ENCODE peak calls at places on chromosomes 12 and 14, in five cellular contexts. B, F, C, K and R are unnamed samples.

GRCh38 chr14:79186523-79186922 is 1016.4 kb downstream of the NRXN3 start:
- DNase-seq in K (peak), C (peak), F (peak), B (no peak), R (no peak)

GRCh38 chr14:92951912-92952471 is 29.0 kb downstream of the CHGA start:
- DNase-seq in F (peak), K (peak), C (peak), B (peak), R (peak)

GRCh38 chr12:75979181-75979580 is 52.4 kb downstream of the PHLDA1 start:
- DNase-seq in K (peak), B (no peak), F (no peak), C (peak), R (no peak)

GRCh38 chr12:6970096-6970527 is 352 bp downstream of the PHB2 start:
- DNase-seq in F (peak), K (no peak), B (no peak), C (no peak), R (no peak)

GRCh38 chr12:4307593-4308333 is 13.2 kb upstream of the TIGAR start:
- DNase-seq in C (peak), F (peak), B (peak), K (peak), R (peak)

GRCh38 chr12:70236990-70237389 is 6.2 kb upstream of the CNOT2 start:
- DNase-seq in C (no peak), B (peak), K (no peak), F (peak), R (no peak)

GRCh38 chr14:50524731-50525510 is 7.4 kb downstream of the MAP4K5 start:
- DNase-seq in C (no peak), K (no peak), F (no peak), B (no peak), R (no peak)

GRCh38 chr12:55258288-55258687 is 13.9 kb downstream of the OR6C74 start:
- DNase-seq in B (no peak), C (no peak), K (no peak), F (peak), R (no peak)

GRCh38 chr12:24913953-24914352 is 34.9 kb downstream of the BCAT1 start:
- DNase-seq in F (no peak), B (no peak), K (no peak), C (no peak), R (no peak)

GRCh38 chr12:28343687-28344086 is 153.4 kb downstream of the CCDC91 start:
- DNase-seq in F (no peak), C (no peak), B (no peak), K (no peak), R (no peak)

GRCh38 chr14:71932229-71932951 is at the start of gene RGS6:
- DNase-seq in B (peak), K (no peak), C (no peak), F (peak), R (peak)

GRCh38 chr14:102633906-102634595 is 41.6 kb downstream of the RCOR1 start:
- DNase-seq in K (no peak), F (no peak), B (no peak), C (no peak), R (no peak)

GRCh38 chr12:53596920-53597363 is 29.2 kb downstream of the ATF7 start:
- DNase-seq in K (peak), B (no peak), F (peak), C (peak), R (no peak)

GRCh38 chr12:94676011-94676709 is 25.8 kb upstream of the TMCC3 start:
- DNase-seq in K (no peak), B (no peak), C (no peak), F (peak), R (no peak)

GRCh38 chr14:73283592-73284379 is 46.5 kb downstream of the PAPLN start:
- DNase-seq in K (peak), F (peak), B (peak), C (no peak), R (peak)

GRCh38 chr12:114729731-114730130 is 45.8 kb upstream of the TBX3 start:
- DNase-seq in K (peak), F (no peak), C (peak), B (no peak), R (no peak)

GRCh38 chr14:54695196-54695595 is 128.3 kb downstream of the SAMD4A start:
- DNase-seq in F (no peak), K (no peak), C (no peak), B (no peak), R (no peak)

GRCh38 chr14:70032447-70032846 is 153.2 kb downstream of the SMOC1 start:
- DNase-seq in B (no peak), C (no peak), F (peak), K (no peak), R (peak)

GRCh38 chr14:46691819-46692218 is 40.2 kb upstream of the RPL10L start:
- DNase-seq in C (no peak), B (no peak), K (no peak), F (no peak), R (no peak)

GRCh38 chr12:26277511-26278246 is 82.3 kb downstream of the SSPN start:
- DNase-seq in F (no peak), K (no peak), B (no peak), C (peak), R (no peak)

GRCh38 chr12:130120012-130120805 is 42.1 kb upstream of the FZD10 start:
- DNase-seq in K (no peak), F (no peak), B (no peak), C (no peak), R (no peak)

GRCh38 chr14:72613975-72614319 is 280.0 kb downstream of the DPF3 start:
- DNase-seq in C (no peak), F (no peak), B (no peak), K (no peak), R (no peak)

GRCh38 chr12:117970334-117970733 is 1.5 kb upstream of the KSR2 start:
- DNase-seq in C (no peak), B (no peak), F (no peak), K (no peak), R (no peak)

GRCh38 chr12:49296836-49297694 is 2.1 kb downstream of the PRPH start:
- DNase-seq in F (peak), B (no peak), K (no peak), C (no peak), R (peak)

GRCh38 chr14:29930283-29930682 is 2.6 kb upstream of the PRKD1 start:
- DNase-seq in B (no peak), C (peak), F (peak), K (peak), R (no peak)

GRCh38 chr12:26628234-26628633 is 204.8 kb downstream of the ITPR2 start:
- DNase-seq in B (no peak), K (peak), F (no peak), C (no peak), R (no peak)

GRCh38 chr12:51377099-51377984 is 13.9 kb downstream of the GALNT6 start:
- DNase-seq in F (no peak), B (no peak), K (no peak), C (no peak), R (no peak)

GRCh38 chr12:78095623-78096022 is 264.9 kb downstream of the NAV3 start:
- DNase-seq in K (no peak), F (no peak), C (no peak), B (no peak), R (no peak)

GRCh38 chr12:34394211-34395055 is 372.1 kb downstream of the ALG10 start:
- DNase-seq in F (no peak), B (no peak), K (no peak), C (no peak), R (peak)

GRCh38 chr14:91245029-91245428 is 525 bp upstream of the GPR68 start:
- DNase-seq in C (no peak), K (no peak), F (no peak), B (no peak), R (no peak)

GRCh38 chr14:53894456-53894855 is 62.2 kb downstream of the BMP4 start:
- DNase-seq in C (peak), F (no peak), K (peak), B (no peak), R (no peak)

DNA sequence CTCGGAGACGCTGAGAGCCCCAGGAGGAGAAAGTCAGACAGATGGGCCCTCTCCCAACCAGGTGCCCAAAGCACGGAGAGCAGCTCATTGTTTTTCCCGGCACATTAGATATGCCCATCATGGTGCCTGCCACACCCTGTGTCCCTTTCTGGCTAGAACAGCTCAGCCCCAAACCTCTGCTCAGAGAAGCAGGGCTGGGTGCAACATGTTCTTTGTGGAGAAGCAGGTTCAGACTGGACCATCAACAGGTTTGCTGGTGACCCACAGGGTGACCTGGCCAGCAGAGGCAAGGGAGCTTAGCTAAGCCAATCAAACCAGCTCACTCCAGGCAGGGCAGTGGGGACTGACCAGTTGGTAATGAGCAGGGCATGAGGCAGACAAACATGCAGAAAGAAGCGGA is 13.4 kb downstream of the RAB15 start:
- DNase-seq in B (no peak), C (no peak), F (no peak), K (no peak), R (no peak)
- H2BK120ac ChIP-seq in B (no peak), C (no peak), F (no peak), K (no peak), R (no peak)

GRCh38 chr12:104526320-104526719 is 69.6 kb downstream of the CHST11 start:
- DNase-seq in B (no peak), F (peak), C (peak), K (no peak), R (peak)

GRCh38 chr12:104524026-104524425 is 67.3 kb downstream of the CHST11 start:
- DNase-seq in F (no peak), C (no peak), K (no peak), B (no peak), R (no peak)

GRCh38 chr12:104529130-104529874 is 72.6 kb downstream of the CHST11 start:
- DNase-seq in K (no peak), C (no peak), F (peak), B (no peak), R (no peak)

GRCh38 chr12:104524433-104524832 is 67.7 kb downstream of the CHST11 start:
- DNase-seq in C (no peak), F (no peak), B (no peak), K (no peak), R (no peak)

DNA sequence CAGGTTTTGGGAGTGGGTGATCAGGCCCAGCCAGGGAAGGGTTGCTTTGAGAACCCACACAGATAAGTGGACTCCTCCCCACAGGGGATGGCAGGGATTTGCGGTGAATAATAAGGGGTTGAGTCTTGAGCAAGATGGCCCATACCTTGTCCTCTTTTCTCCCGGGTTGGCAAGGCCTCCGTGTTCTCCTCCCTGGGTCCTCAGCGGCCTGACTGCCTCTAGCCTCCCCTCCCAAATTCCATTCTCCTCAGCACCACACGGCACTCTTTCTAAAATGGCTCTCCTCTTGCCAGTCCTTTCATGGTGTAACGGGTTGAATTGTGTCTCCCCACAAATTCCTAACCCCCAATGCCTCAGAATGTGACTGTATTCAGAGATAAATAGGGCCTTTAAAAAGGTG is 70.0 kb downstream of the CHST11 start:
- DNase-seq in K (no peak), C (no peak), F (peak), B (no peak), R (peak)
- H2BK120ac ChIP-seq in K (no peak), C (no peak), F (no peak), B (no peak), R (no peak)

GRCh38 chr12:120914794-120915193 is 10.6 kb upstream of the SPPL3 start:
- DNase-seq in C (no peak), F (no peak), K (no peak), B (no peak), R (no peak)
- H2BK120ac ChIP-seq in C (no peak), F (no peak), K (no peak), B (no peak), R (no peak)

GRCh38 chr12:724194-724855 is 28.1 kb upstream of the WNK1 start:
- DNase-seq in C (no peak), B (no peak), K (no peak), F (peak), R (peak)
- H2BK120ac ChIP-seq in C (no peak), B (no peak), K (no peak), F (no peak), R (no peak)

DNA sequence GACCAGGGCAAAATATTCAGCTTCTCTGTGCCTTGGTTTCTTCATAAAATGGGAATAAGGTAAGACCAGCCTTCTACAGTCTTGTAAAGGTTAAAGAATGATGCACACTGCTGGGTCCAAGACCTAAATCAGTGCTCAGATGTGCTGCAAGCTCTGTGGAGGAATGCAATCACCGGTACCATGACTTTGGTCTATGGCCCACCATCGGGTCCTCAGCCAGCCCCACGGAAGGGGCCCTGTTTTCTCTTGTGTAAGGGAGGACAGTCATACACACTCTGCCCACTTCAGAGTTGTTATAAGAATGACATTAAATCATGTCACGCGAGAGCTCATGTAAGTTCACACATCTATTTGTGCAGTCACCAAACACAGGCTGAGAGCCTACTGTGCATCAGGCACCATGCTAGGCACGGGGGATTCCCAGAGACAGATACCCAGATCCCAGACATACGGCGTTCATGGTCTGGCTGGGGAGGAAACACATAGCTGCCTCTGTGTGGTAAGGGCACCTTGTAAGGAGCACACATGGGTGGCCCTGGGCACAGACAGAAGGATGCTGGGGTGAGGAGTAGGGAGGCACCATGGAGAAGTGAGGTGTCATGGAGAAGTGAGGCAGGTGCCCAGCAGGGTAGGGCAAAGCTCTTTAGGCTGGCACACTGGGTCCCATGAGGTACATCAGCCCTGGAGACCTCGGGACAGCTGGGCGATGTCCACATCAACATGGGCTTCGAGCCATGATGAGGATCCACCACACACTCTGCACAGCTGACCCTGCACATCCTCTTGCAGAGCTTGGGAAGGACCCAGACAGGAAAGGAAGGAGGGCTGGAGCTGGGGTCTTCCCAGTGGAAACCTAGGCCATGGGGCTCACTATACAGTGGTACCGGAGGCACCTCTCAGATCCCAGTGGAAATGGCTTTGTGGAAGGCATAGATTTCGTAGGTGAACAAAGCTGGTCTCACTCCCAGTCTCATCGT is 190.4 kb upstream of the DIO3 start:
- DNase-seq in B (no peak), F (no peak), C (no peak), K (no peak), R (no peak)
- H2BK120ac ChIP-seq in B (no peak), F (no peak), C (no peak), K (no peak), R (no peak)